ENCODE peak calls at places on chromosomes 3 and 15, in five cellular contexts. B, N, W, J and A are unnamed samples.

GRCh38 chr3:30370681-30371271 is 235.6 kb upstream of the TGFBR2 start:
- DNase-seq in B (no peak), N (no peak), W (no peak), J (peak; percentile 8), A (no peak)

GRCh38 chr15:95468820-95469219 is 861.7 kb upstream of the NR2F2 start:
- DNase-seq in B (no peak), N (no peak), W (no peak), J (no peak), A (peak; percentile 16)

GRCh38 chr15:84772031-84772430 is 23.6 kb downstream of the ZNF592 start:
- DNase-seq in B (no peak), N (no peak), W (no peak), J (no peak), A (no peak)

GRCh38 chr3:12560505-12561188 is 3.8 kb downstream of the MKRN2 start:
- DNase-seq in B (no peak), N (no peak), W (no peak), J (no peak), A (no peak)

GRCh38 chr3:98812851-98813374 is 49.8 kb downstream of the ST3GAL6 start:
- DNase-seq in B (peak; percentile 59), N (no peak), W (no peak), J (peak; percentile 60), A (no peak)

GRCh38 chr3:129161860-129162271 is 1.0 kb upstream of the ISY1 start:
- DNase-seq in B (no peak), N (no peak), W (peak; percentile 35), J (peak; percentile 60), A (no peak)

GRCh38 chr3:67653425-67654098 is 850 bp downstream of the SUCLG2 start:
- DNase-seq in B (no peak), N (no peak), W (no peak), J (peak; percentile 51), A (peak; percentile 27)

GRCh38 chr15:89293012-89293411 is 41.6 kb downstream of the POLG start:
- DNase-seq in B (no peak), N (no peak), W (no peak), J (no peak), A (no peak)

GRCh38 chr15:66679657-66680108 is 22.4 kb upstream of the SMAD6 start:
- DNase-seq in B (no peak), N (no peak), W (peak; percentile 74), J (no peak), A (peak; percentile 68)

GRCh38 chr15:69049976-69050375 is 35.5 kb downstream of the NOX5 start:
- DNase-seq in B (no peak), N (no peak), W (no peak), J (no peak), A (no peak)

GRCh38 chr15:77944002-77944867 is 133.3 kb downstream of the TBC1D2B start:
- DNase-seq in B (peak; percentile 4), N (peak; percentile 84), W (peak; percentile 94), J (peak; percentile 93), A (peak; percentile 95)

GRCh38 chr3:11385329-11385728 is 113.1 kb downstream of the ATG7 start:
- DNase-seq in B (no peak), N (no peak), W (no peak), J (peak; percentile 25), A (no peak)

GRCh38 chr3:195182470-195182795 is 88.5 kb downstream of the XXYLT1 start:
- DNase-seq in B (no peak), N (no peak), W (no peak), J (peak; percentile 83), A (no peak)

GRCh38 chr3:159941043-159941994 is 47.3 kb upstream of the IL12A start:
- DNase-seq in B (no peak), N (no peak), W (no peak), J (peak; percentile 27), A (no peak)

GRCh38 chr3:28134198-28134597 is 107.2 kb upstream of the CMC1 start:
- DNase-seq in B (no peak), N (no peak), W (no peak), J (no peak), A (no peak)

GRCh38 chr15:96330064-96330449 is 443 bp upstream of the NR2F2 start:
- DNase-seq in B (peak; percentile 55), N (no peak), W (peak; percentile 81), J (peak; percentile 95), A (peak; percentile 84)

GRCh38 chr3:23116041-23116440 is 87.1 kb upstream of the UBE2E2 start:
- DNase-seq in B (no peak), N (no peak), W (no peak), J (peak; percentile 22), A (no peak)

GRCh38 chr3:107845355-107846281 is 245.2 kb downstream of the CD47 start:
- DNase-seq in B (no peak), N (no peak), W (no peak), J (peak; percentile 78), A (no peak)

GRCh38 chr3:54536450-54536849 is 391.4 kb downstream of the LRTM1 start:
- DNase-seq in B (no peak), N (no peak), W (no peak), J (no peak), A (no peak)

GRCh38 chr3:71916747-71917369 is 131.9 kb upstream of the PROK2 start:
- DNase-seq in B (no peak), N (no peak), W (no peak), J (peak; percentile 82), A (peak; percentile 57)

GRCh38 chr3:154458560-154458959 is 28.6 kb upstream of the GPR149 start:
- DNase-seq in B (no peak), N (no peak), W (no peak), J (no peak), A (no peak)

GRCh38 chr3:10299175-10299574 is 6.4 kb upstream of the GHRL start:
- DNase-seq in B (no peak), N (no peak), W (no peak), J (peak; percentile 18), A (no peak)

GRCh38 chr3:115825046-115825445 is 201.7 kb downstream of the GAP43 start:
- DNase-seq in B (no peak), N (no peak), W (no peak), J (peak; percentile 14), A (no peak)